ENCODE peak calls at places on chromosome 19, in six cellular contexts. Y, Z, B, H, R and L are unnamed samples.

GRCh38 chr19:50896591-50897190 is 14.5 kb downstream of the KLK4 start:
- DNase-seq in B (peak; percentile 1), H (peak; percentile 65), R (peak; percentile 2), Z (no peak), Y (no peak), L (no peak)

GRCh38 chr19:30651691-30652090 is 279.5 kb downstream of the ZNF536 start:
- DNase-seq in H (no peak), R (no peak), Y (no peak), B (no peak), Z (no peak), L (no peak)

GRCh38 chr19:7356899-7357627 is 8.3 kb downstream of the ARHGEF18 start:
- DNase-seq in H (no peak), Z (no peak), B (no peak), Y (no peak), R (no peak), L (no peak)

GRCh38 chr19:1904385-1905070 is 671 bp upstream of the ADAT3 start:
- DNase-seq in Y (peak; percentile 56), B (peak; percentile 44), Z (peak; percentile 75), H (no peak), R (peak; percentile 95), L (peak; percentile 79)

GRCh38 chr19:33133438-33134031 is 1.6 kb downstream of the WDR88 start:
- DNase-seq in Z (no peak), Y (no peak), H (no peak), R (no peak), B (no peak), L (peak; percentile 62)

GRCh38 chr19:35380450-35381124 is 9.7 kb downstream of the GPR42 start:
- DNase-seq in Y (no peak), Z (no peak), H (no peak), B (no peak), R (no peak), L (no peak)

GRCh38 chr19:58304255-58304654 is 922 bp upstream of the ERVK3-1 start:
- DNase-seq in Z (no peak), H (no peak), B (no peak), Y (no peak), R (no peak), L (no peak)

GRCh38 chr19:41479757-41480191 is 36.8 kb downstream of the ERICH4 start:
- DNase-seq in H (no peak), B (no peak), Z (no peak), Y (no peak), R (no peak), L (no peak)

GRCh38 chr19:40747536-40747935 is 2.7 kb downstream of the ACTMAP start:
- DNase-seq in R (no peak), B (no peak), Y (no peak), H (no peak), Z (no peak), L (no peak)

GRCh38 chr19:19115954-19116353 is 22.3 kb downstream of the TMEM161A start:
- DNase-seq in H (no peak), Y (no peak), B (no peak), R (peak; percentile 51), Z (no peak), L (peak; percentile 81)

GRCh38 chr19:10230904-10231623 is at the start of gene S1PR2:
- DNase-seq in B (peak; percentile 80), Y (peak; percentile 73), H (peak; percentile 75), Z (no peak), R (peak; percentile 80), L (peak; percentile 86)
- H3K4me1 ChIP-seq in B (peaks cover 14% of the 10 kb centered on the region), Y (peaks cover 13% of the 10 kb centered on the region), H (peaks cover 25% of the 10 kb centered on the region), Z (peaks cover 3% of the 10 kb centered on the region), R (peaks cover 29% of the 10 kb centered on the region), L (no peaks in the 10 kb centered on the region)

GRCh38 chr19:14310055-14310454 is 71.2 kb upstream of the ADGRE5 start:
- DNase-seq in Y (no peak), R (no peak), Z (no peak), B (no peak), H (no peak), L (no peak)

GRCh38 chr19:14300281-14300680 is 81.0 kb upstream of the ADGRE5 start:
- DNase-seq in R (no peak), Z (no peak), B (no peak), H (no peak), Y (no peak), L (peak; percentile 54)

GRCh38 chr19:14301150-14301549 is 80.1 kb upstream of the ADGRE5 start:
- DNase-seq in Z (no peak), Y (no peak), B (no peak), R (no peak), H (no peak), L (no peak)

DNA sequence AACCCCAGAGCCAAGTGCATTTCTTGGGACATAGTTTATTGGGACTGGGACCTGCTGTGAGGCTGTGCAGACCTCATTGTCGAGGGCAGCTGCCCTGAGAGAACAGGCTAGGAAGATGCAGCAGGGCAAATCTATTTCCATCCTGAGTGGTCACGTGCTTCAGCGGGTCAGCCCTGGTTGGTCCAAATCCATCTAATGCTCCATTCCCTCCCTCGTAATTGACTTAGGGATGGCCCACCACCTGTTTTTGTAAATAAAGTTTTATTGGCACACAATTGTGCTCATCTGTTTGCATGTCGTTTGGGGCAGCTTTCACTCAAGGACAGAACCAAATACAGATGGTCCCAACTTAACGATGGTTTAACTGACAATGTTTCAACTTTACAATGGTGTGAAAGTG is 75.5 kb upstream of the ADGRE5 start:
- DNase-seq in Y (no peak), Z (no peak), H (no peak), B (no peak), R (no peak), L (no peak)
- H4K91ac ChIP-seq in Y (no peak overlapping the region), Z (peak overlapping the region; percentile 42), H (no peak overlapping the region), B (no peak overlapping the region), R (no peak overlapping the region), L (no peak overlapping the region)

GRCh38 chr19:23792784-23793183 is 34.1 kb upstream of the ZNF681 start:
- DNase-seq in Y (no peak), B (no peak), Z (no peak), H (no peak), R (no peak), L (no peak)

GRCh38 chr19:23799321-23799720 is 40.6 kb upstream of the ZNF681 start:
- DNase-seq in Z (no peak), R (no peak), Y (no peak), H (no peak), B (no peak), L (no peak)

GRCh38 chr19:23800281-23800680 is 41.6 kb upstream of the ZNF681 start:
- DNase-seq in R (no peak), Z (no peak), Y (no peak), B (no peak), H (no peak), L (no peak)

GRCh38 chr19:23790641-23791488 is 32.2 kb upstream of the ZNF681 start:
- DNase-seq in H (no peak), B (no peak), Y (no peak), R (no peak), Z (no peak), L (no peak)

GRCh38 chr19:23795462-23795861 is 36.8 kb upstream of the ZNF681 start:
- DNase-seq in Y (no peak), Z (no peak), B (no peak), R (no peak), H (no peak), L (no peak)
- H4K8ac ChIP-seq in Y (no peak overlapping the region), Z (no peak overlapping the region), B (no peak overlapping the region), R (no peak overlapping the region), H (no peak overlapping the region), L (no peak overlapping the region)

GRCh38 chr19:37954421-37954874 is 47.4 kb downstream of the SIPA1L3 start:
- DNase-seq in Y (no peak), H (no peak), R (no peak), B (no peak), Z (no peak), L (no peak)

GRCh38 chr19:37953125-37953524 is 46.1 kb downstream of the SIPA1L3 start:
- DNase-seq in H (no peak), Y (peak; percentile 33), R (no peak), Z (no peak), B (no peak), L (no peak)

GRCh38 chr19:37955986-37956385 is 49.0 kb downstream of the SIPA1L3 start:
- DNase-seq in B (no peak), Y (no peak), R (no peak), H (no peak), Z (no peak), L (no peak)

GRCh38 chr19:37951816-37952210 is 44.8 kb downstream of the SIPA1L3 start:
- DNase-seq in Y (no peak), B (no peak), H (no peak), Z (no peak), R (peak; percentile 66), L (no peak)

DNA sequence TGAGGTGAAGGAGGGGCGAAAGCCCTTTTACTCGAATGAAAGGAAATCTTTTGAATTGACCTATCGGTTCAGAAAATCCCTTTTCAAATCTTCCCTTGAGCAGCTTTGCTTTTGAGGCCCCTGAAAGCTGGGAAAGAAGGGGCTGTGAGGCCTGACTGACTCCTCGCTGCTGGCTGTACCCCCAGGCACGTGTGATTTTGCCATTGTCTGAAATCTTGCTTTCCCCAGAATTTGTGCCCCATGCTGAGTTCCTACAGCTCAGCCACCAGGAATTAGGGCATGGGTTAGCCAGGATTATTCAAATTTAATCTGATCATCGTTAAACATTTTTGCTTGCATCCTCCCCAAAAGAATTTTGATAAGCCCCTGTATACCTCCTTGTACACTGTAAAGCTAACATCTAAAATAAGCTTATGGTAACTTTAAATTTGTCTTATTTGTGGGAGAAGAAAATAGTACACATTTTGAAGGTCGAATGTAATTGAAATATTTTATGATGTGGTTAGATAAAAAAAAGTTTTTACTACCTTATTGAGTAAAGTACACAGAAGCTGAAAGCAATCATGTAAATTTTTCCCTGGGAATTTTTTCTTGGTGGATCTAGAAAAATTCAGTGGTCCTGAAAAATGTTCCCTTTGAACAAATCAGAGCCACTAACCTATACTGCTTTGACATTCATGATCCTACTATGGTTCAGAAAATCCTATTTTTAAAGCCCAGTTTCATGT is 46.7 kb downstream of the SIPA1L3 start:
- DNase-seq in Y (peak; percentile 67), H (no peak), B (no peak), Z (no peak), R (no peak), L (no peak)
- H3K4me1 ChIP-seq in Y (peaks cover 13% of the 10 kb centered on the region), H (peaks cover 5% of the 10 kb centered on the region), B (peaks cover 13% of the 10 kb centered on the region), Z (peaks cover 8% of the 10 kb centered on the region), R (peaks cover 4% of the 10 kb centered on the region), L (peaks cover 7% of the 10 kb centered on the region)

GRCh38 chr19:16293133-16294085 is 31.2 kb upstream of the KLF2 start:
- DNase-seq in H (peak; percentile 99), Z (no peak), B (peak; percentile 94), Y (no peak), R (no peak), L (no peak)

GRCh38 chr19:16298334-16298733 is 26.3 kb upstream of the KLF2 start:
- DNase-seq in Z (no peak), B (no peak), Y (no peak), H (no peak), R (no peak), L (no peak)

GRCh38 chr19:16296713-16297112 is 27.9 kb upstream of the KLF2 start:
- DNase-seq in Z (no peak), B (no peak), R (no peak), Y (no peak), H (no peak), L (no peak)

GRCh38 chr19:16297575-16298178 is 26.9 kb upstream of the KLF2 start:
- DNase-seq in B (no peak), Z (no peak), R (no peak), Y (no peak), H (no peak), L (no peak)

GRCh38 chr19:16295071-16295470 is 29.6 kb upstream of the KLF2 start:
- DNase-seq in R (no peak), Y (no peak), Z (no peak), H (no peak), B (no peak), L (no peak)
- H4K91ac ChIP-seq in R (no peak overlapping the region), Y (no peak overlapping the region), Z (no peak overlapping the region), H (no peak overlapping the region), B (no peak overlapping the region), L (no peak overlapping the region)